ENCODE peak calls at places on chromosomes 3 and 15, in ten cellular contexts. Y is fibroblast of lung, B is hepatocyte, A is lung, Q is A549, I is esophagus squamous epithelium, X is AG04450, D is AG09309, G is OCI-LY7, V is heart left ventricle. S is an unnamed sample.

GRCh38 chr15:60751985-60752952 is 273.3 kb upstream of the ICE2 start:
- DNase-seq in X (peak), G (no peak), B (peak), Y (peak), Q (no peak), I (no peak), D (peak), V (peak), A (no peak), S (peak)

GRCh38 chr15:63465104-63465503 is 39.3 kb upstream of the USP3 start:
- DNase-seq in D (peak), Y (peak), X (no peak), V (no peak), G (no peak), B (no peak), A (no peak), I (no peak), Q (no peak), S (peak)

GRCh38 chr15:90388462-90389182 is 580 bp downstream of the IQGAP1 start:
- DNase-seq in A (peak), I (no peak), X (no peak), Y (peak), V (peak), D (no peak), Q (peak), B (peak), G (peak), S (no peak)

GRCh38 chr15:58357529-58358476 is 74.0 kb upstream of the LIPC start:
- DNase-seq in X (no peak), I (no peak), A (no peak), Q (no peak), Y (peak), D (no peak), G (no peak), B (peak), V (no peak), S (no peak)

GRCh38 chr15:39969871-39970270 is 36.0 kb downstream of the EIF2AK4 start:
- DNase-seq in X (no peak), I (no peak), A (peak), Q (no peak), B (no peak), D (peak), G (no peak), V (peak), Y (peak), S (peak)

GRCh38 chr3:125375950-125376679 is 990 bp upstream of the ZNF148 start:
- DNase-seq in B (peak), A (no peak), Q (peak), G (no peak), D (no peak), X (no peak), Y (no peak), I (no peak), V (no peak), S (no peak)

GRCh38 chr3:42256135-42256819 is 9.7 kb downstream of the CCK start:
- DNase-seq in V (no peak), Q (peak), D (no peak), G (no peak), I (no peak), X (no peak), A (no peak), B (no peak), Y (peak), S (peak)

GRCh38 chr15:101013151-101013550 is 94.0 kb downstream of the LRRK1 start:
- DNase-seq in G (no peak), Q (no peak), X (no peak), Y (no peak), A (peak), D (no peak), V (no peak), I (no peak), B (no peak), S (no peak)

GRCh38 chr3:151327571-151328198 is 1.7 kb downstream of the P2RY13 start:
- DNase-seq in G (peak), A (no peak), X (no peak), Q (peak), V (no peak), D (no peak), I (no peak), B (no peak), Y (no peak), S (no peak)

DNA sequence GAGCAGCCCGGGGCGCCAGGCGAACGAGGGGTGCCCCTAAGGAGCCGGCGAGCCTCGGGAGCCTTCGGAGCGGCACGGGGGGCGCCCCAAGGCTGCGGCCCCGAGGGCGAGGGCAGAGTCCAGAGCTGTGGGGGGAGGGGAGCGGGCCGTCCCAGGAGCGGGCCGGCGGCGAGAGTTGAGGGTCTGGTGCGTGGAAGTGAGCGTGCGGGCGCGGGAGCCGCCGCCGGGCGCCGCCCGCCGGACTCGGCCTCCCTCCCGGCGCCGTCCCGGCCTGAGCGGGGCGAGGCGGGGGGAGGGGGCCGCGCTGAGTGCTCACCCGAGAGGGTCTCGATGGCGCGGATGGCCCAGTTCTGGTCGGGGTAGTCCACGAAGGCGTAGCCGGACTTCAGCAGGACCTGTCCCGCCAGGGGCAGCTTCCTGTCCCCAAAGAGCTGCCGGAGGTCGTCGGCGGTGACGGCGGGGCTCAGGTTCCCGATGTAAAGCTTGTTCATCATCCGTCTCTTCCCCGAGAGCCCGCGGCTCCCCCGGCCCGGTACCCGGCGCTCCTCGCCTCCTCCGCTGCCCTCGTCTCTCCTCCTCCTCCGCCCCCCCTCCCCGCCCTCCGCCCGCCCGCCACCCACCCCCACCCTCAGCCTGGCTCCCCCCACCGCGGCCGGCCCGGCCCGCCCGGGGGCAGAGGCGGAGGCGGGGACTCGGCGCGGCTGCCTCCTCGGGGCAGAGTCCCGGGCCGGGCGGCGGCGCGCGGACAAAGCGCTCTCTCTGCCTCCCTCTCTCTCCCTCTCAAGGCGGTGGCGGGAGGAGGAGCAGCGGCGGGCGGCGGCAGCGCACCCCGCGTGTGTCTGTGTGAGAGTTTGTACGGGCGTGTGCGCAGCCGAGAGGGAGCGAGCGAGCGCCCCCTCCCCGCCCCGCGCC is at the start of gene IGF2BP2:
- DNase-seq in Q (peak), X (peak), Y (peak), I (no peak), G (peak), V (peak), A (peak), D (no peak), B (peak), S (peak)
- TF ChIP-seq CTCF in Q (no peak), X (no peak), Y (no peak), I (peak), G (no peak), V (no peak), A (no peak), D (no peak), B (peak), S (no peak)

GRCh38 chr3:50609743-50610085 is 1.9 kb downstream of the CISH start:
- DNase-seq in I (no peak), V (no peak), X (no peak), B (no peak), G (no peak), Y (no peak), A (no peak), Q (no peak), D (no peak), S (no peak)
- H3K4me3 ChIP-seq in I (peak), V (peak), X (no peak), B (no peak), G (no peak), Y (no peak), A (peak), Q (no peak), D (no peak), S (no peak)

GRCh38 chr15:70761931-70762468 is 1.4 kb downstream of the UACA start:
- DNase-seq in I (no peak), Y (no peak), D (no peak), V (no peak), G (no peak), X (no peak), A (no peak), B (no peak), Q (no peak), S (no peak)

GRCh38 chr15:70762469-70763119 is 764 bp downstream of the UACA start:
- DNase-seq in D (no peak), G (no peak), Y (peak), B (peak), Q (peak), I (no peak), A (no peak), X (no peak), V (peak), S (no peak)

GRCh38 chr15:70761046-70761445 is 2.3 kb downstream of the UACA start:
- DNase-seq in G (no peak), B (no peak), X (no peak), Y (no peak), V (no peak), D (no peak), A (no peak), I (no peak), Q (no peak), S (no peak)

GRCh38 chr15:70763950-70764730 is 782 bp upstream of the UACA start:
- DNase-seq in I (no peak), G (no peak), X (no peak), D (no peak), B (peak), V (no peak), Y (no peak), A (no peak), Q (no peak), S (no peak)

DNA sequence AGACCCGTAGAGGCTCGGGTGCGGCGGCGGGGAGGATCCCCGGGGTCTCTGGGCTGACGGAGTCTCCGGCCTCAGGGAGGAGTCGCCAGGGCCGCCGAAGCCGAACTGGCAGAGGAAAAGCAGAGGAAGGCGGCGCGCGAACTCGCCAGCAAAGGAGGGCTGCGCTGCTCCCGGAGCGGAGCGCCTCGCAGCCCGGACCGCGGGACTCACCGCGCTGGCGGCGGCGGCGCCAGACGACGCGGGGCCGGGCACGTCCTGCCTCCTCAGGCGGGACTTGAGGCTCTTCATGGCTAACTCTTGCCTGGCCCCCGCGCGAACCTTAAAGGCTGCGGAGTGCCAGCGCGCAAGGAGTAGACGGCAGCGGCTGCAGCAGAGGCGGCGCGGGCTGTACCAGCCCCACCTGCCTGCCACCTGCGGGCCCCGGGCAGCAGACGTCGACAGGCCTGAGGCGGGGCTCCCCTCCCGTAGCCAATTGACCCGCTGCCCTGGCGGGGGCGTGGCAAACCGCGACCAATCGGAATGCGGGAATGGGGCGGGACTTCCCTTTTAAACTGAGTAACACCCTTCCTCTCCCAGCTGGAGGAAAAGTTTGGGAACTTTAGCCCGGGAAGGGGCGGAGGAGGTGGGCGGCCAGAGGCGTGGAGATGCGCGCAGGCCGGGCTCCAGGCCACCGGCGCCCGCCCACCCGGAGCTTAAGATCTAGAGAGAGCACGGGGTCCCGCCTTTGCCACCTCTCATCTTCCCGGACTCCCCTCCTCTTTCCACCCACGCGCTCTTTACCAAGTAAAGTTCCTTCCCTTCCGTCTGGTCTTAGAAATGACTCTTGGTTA is at the start of gene UACA:
- DNase-seq in D (peak), Y (peak), V (peak), G (no peak), B (peak), Q (peak), A (peak), X (peak), I (peak), S (peak)
- TF ChIP-seq CTCF in D (no peak), Y (no peak), V (peak), G (no peak), B (peak), Q (no peak), A (no peak), X (no peak), I (peak), S (no peak)

GRCh38 chr3:66441692-66442091 is 59.1 kb downstream of the LRIG1 start:
- DNase-seq in Y (no peak), V (no peak), B (no peak), G (no peak), I (no peak), X (no peak), Q (no peak), D (no peak), A (no peak), S (no peak)

GRCh38 chr3:66441124-66441523 is 59.7 kb downstream of the LRIG1 start:
- DNase-seq in D (no peak), B (no peak), A (no peak), V (no peak), G (no peak), Y (peak), Q (no peak), I (no peak), X (no peak), S (peak)

GRCh38 chr3:66443404-66443803 is 57.4 kb downstream of the LRIG1 start:
- DNase-seq in D (no peak), G (no peak), V (no peak), Q (no peak), B (no peak), A (no peak), X (no peak), Y (no peak), I (no peak), S (no peak)

GRCh38 chr3:66444146-66444644 is 56.6 kb downstream of the LRIG1 start:
- DNase-seq in G (no peak), V (no peak), B (no peak), D (no peak), X (no peak), Y (no peak), Q (no peak), A (no peak), I (no peak), S (no peak)

DNA sequence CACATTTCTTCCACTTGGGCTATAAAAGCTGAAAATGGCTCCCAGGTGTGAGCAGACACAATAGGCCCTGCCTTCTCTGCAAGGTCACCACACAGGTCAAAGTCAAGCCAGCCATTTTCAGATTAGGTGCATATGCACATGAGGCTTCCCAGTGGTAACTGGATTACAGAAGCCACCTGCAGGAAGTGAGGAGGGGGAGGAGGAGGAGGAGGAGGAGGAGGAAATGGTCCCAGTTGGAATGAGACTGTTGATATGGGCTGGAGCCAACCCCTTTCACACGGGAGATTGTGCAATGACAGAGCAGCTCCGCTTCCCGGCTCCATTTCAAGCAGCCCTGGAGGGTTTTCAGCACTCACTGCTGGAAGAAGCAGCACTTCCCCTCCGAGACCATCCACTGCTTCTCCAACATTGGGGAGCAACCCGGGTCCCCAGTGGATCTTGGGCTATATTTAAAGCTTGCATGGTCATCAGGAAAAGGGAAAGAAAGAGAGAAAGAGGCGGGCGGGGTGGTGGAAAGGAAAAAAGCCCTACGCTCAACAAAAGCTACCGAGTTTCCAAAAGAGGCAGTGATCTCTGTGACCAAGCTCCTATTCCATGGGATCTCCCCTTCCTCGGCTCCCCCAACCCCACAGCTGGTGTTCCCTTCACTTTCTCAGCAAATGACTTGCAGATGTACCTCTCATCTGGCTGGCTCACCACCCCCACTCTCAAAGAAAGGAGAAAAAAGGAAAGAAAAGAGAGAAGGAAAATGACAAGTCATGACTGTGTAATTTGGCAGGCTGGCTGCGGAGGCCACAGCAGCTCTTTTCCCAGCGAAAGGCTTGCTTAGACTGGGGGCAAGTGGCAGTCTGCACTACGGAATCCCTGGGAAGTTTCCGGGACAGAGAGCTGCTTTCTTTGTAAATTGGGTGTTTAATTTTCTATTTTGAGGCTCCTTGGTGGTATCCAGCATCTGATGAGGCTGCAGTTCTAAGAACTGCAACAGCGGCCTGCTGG is 58.3 kb downstream of the LRIG1 start:
- DNase-seq in D (peak), X (peak), I (no peak), B (peak), Y (peak), Q (no peak), A (peak), V (peak), G (no peak), S (peak)
- H3K4me3 ChIP-seq in D (peak), X (peak), I (peak), B (no peak), Y (peak), Q (no peak), A (no peak), V (peak), G (no peak), S (no peak)

GRCh38 chr15:23823508-23823907 is 136.4 kb upstream of the NDN start:
- DNase-seq in A (no peak), G (no peak), B (no peak), V (no peak), Y (no peak), I (no peak), D (no peak), X (no peak), Q (no peak), S (no peak)
- TF ChIP-seq CTCF in A (no peak), G (peak), B (no peak), V (no peak), Y (no peak), I (no peak), D (no peak), X (no peak), Q (no peak), S (no peak)

S was measured in astrocyte of the cerebellum.